ENCODE peak calls at places on chromosomes 13 and 19, in ten cellular contexts. I, F, Y, J, M, Z, X, B, S and D are unnamed samples.

GRCh38 chr19:47682939-47683338 is 30.3 kb upstream of the EHD2 start:
- DNase-seq in I (no peak), F (no peak), Y (no peak), J (no peak), M (no peak), Z (peak), X (no peak), B (no peak), S (no peak), D (peak)

GRCh38 chr13:45975337-45975736 is 77.2 kb downstream of the ZC3H13 start:
- DNase-seq in I (no peak), F (no peak), Y (no peak), J (no peak), M (no peak), Z (no peak), X (no peak), B (no peak), S (no peak), D (no peak)

GRCh38 chr19:43028866-43029265 is 2.6 kb upstream of the PSG11 start:
- DNase-seq in I (no peak), F (no peak), Y (no peak), J (no peak), M (no peak), Z (no peak), X (no peak), B (no peak), S (no peak), D (no peak)

GRCh38 chr19:10074153-10074552 is 12.0 kb upstream of the SHFL start:
- DNase-seq in I (peak), F (peak), Y (no peak), J (no peak), M (no peak), Z (no peak), X (no peak), B (no peak), S (no peak), D (peak)

GRCh38 chr19:53908933-53909415 is at the start of gene CACNG7:
- DNase-seq in I (no peak), F (no peak), Y (no peak), J (no peak), M (no peak), Z (no peak), X (no peak), B (no peak), S (no peak), D (no peak)

GRCh38 chr19:14318873-14319272 is 62.4 kb upstream of the ADGRE5 start:
- DNase-seq in I (no peak), F (no peak), Y (no peak), J (peak), M (no peak), Z (no peak), X (no peak), B (peak), S (no peak), D (no peak)

GRCh38 chr13:33746867-33747266 is 71.1 kb upstream of the RFC3 start:
- DNase-seq in I (no peak), F (no peak), Y (no peak), J (no peak), M (no peak), Z (no peak), X (no peak), B (no peak), S (no peak), D (no peak)

GRCh38 chr13:33228645-33229445 is 56.7 kb downstream of the STARD13 start:
- DNase-seq in I (peak), F (no peak), Y (no peak), J (no peak), M (no peak), Z (no peak), X (no peak), B (no peak), S (peak), D (peak)